ENCODE peak calls at places on chromosomes 6 and 20, in six cellular contexts. One of them, this sample, is unnamed.

GRCh38 chr6:159256128-159256527 is 86.9 kb downstream of the FNDC1 start:
- DNase-seq in A549: no peak
- DNase-seq in endothelial cell of umbilical vein: no peak
- DNase-seq in GM12878: no peak
- DNase-seq in NB4: no peak
- DNase-seq in K562: no peak
- DNase-seq in this sample: no peak

GRCh38 chr20:4559906-4560305 is 161.8 kb upstream of the PRND start:
- DNase-seq in endothelial cell of umbilical vein: no peak
- DNase-seq in A549: no peak
- DNase-seq in K562: no peak
- DNase-seq in GM12878: no peak
- DNase-seq in NB4: no peak
- DNase-seq in this sample: no peak

GRCh38 chr20:20371681-20372080 is 3.8 kb downstream of the INSM1 start:
- DNase-seq in GM12878: no peak
- DNase-seq in NB4: no peak
- DNase-seq in A549: no peak
- DNase-seq in endothelial cell of umbilical vein: no peak
- DNase-seq in K562: no peak
- DNase-seq in this sample: no peak

GRCh38 chr6:24640166-24640565 is 5.8 kb downstream of the KIAA0319 start:
- DNase-seq in K562: no peak
- DNase-seq in GM12878: no peak
- DNase-seq in A549: no peak
- DNase-seq in NB4: no peak
- DNase-seq in endothelial cell of umbilical vein: no peak
- DNase-seq in this sample: no peak

GRCh38 chr6:45478235-45478634 is 100.5 kb upstream of the SUPT3H start:
- DNase-seq in K562: no peak
- DNase-seq in endothelial cell of umbilical vein: peak
- DNase-seq in GM12878: no peak
- DNase-seq in A549: no peak
- DNase-seq in NB4: peak
- DNase-seq in this sample: no peak

GRCh38 chr6:92231220-92231701 is 1188.1 kb downstream of the EPHA7 start:
- DNase-seq in NB4: no peak
- DNase-seq in A549: no peak
- DNase-seq in GM12878: no peak
- DNase-seq in K562: no peak
- DNase-seq in endothelial cell of umbilical vein: no peak
- DNase-seq in this sample: no peak

GRCh38 chr20:44219287-44219686 is 8.7 kb upstream of the OSER1 start:
- DNase-seq in A549: no peak
- DNase-seq in K562: peak
- DNase-seq in GM12878: no peak
- DNase-seq in NB4: no peak
- DNase-seq in endothelial cell of umbilical vein: no peak
- DNase-seq in this sample: no peak

GRCh38 chr6:116881236-116881635 is 4.2 kb downstream of the RFX6 start:
- DNase-seq in endothelial cell of umbilical vein: no peak
- DNase-seq in K562: no peak
- DNase-seq in A549: no peak
- DNase-seq in GM12878: no peak
- DNase-seq in NB4: no peak
- DNase-seq in this sample: peak

GRCh38 chr6:41376176-41376575 is 40.8 kb downstream of the NCR2 start:
- DNase-seq in GM12878: no peak
- DNase-seq in NB4: no peak
- DNase-seq in endothelial cell of umbilical vein: no peak
- DNase-seq in A549: no peak
- DNase-seq in K562: no peak
- DNase-seq in this sample: no peak

GRCh38 chr6:91276315-91276714 is 689.4 kb upstream of the MAP3K7 start:
- DNase-seq in NB4: peak
- DNase-seq in K562: peak
- DNase-seq in GM12878: no peak
- DNase-seq in endothelial cell of umbilical vein: no peak
- DNase-seq in A549: peak
- DNase-seq in this sample: peak

GRCh38 chr6:164928041-164928321 is 381.4 kb downstream of the C6orf118 start:
- DNase-seq in NB4: no peak
- DNase-seq in A549: no peak
- DNase-seq in endothelial cell of umbilical vein: no peak
- DNase-seq in K562: no peak
- DNase-seq in GM12878: no peak
- DNase-seq in this sample: no peak

GRCh38 chr6:22499815-22500214 is 69.6 kb upstream of the HDGFL1 start:
- DNase-seq in endothelial cell of umbilical vein: no peak
- DNase-seq in NB4: no peak
- DNase-seq in K562: no peak
- DNase-seq in A549: no peak
- DNase-seq in GM12878: no peak
- DNase-seq in this sample: no peak

GRCh38 chr20:49187330-49188100 is 619 bp downstream of the STAU1 start:
- DNase-seq in K562: peak
- DNase-seq in endothelial cell of umbilical vein: peak
- DNase-seq in A549: no peak
- DNase-seq in NB4: peak
- DNase-seq in GM12878: no peak
- DNase-seq in this sample: no peak

GRCh38 chr6:128738112-128738511 is 144.8 kb upstream of the LAMA2 start:
- DNase-seq in NB4: no peak
- DNase-seq in A549: no peak
- DNase-seq in GM12878: no peak
- DNase-seq in K562: no peak
- DNase-seq in endothelial cell of umbilical vein: no peak
- DNase-seq in this sample: no peak

GRCh38 chr6:15551262-15551661 is 111.6 kb downstream of the DTNBP1 start:
- DNase-seq in GM12878: no peak
- DNase-seq in NB4: no peak
- DNase-seq in K562: no peak
- DNase-seq in endothelial cell of umbilical vein: peak
- DNase-seq in A549: no peak
- DNase-seq in this sample: no peak

GRCh38 chr6:31158863-31159855 is 770 bp downstream of the TCF19 start:
- DNase-seq in GM12878: no peak
- DNase-seq in A549: no peak
- DNase-seq in K562: peak
- DNase-seq in endothelial cell of umbilical vein: no peak
- DNase-seq in NB4: no peak
- DNase-seq in this sample: peak

GRCh38 chr6:155126727-155127439 is 131.8 kb downstream of the TIAM2 start:
- DNase-seq in endothelial cell of umbilical vein: peak
- DNase-seq in A549: peak
- DNase-seq in K562: peak
- DNase-seq in GM12878: no peak
- DNase-seq in NB4: peak
- DNase-seq in this sample: peak

GRCh38 chr6:30042914-30043313 is 18.2 kb upstream of the POLR1H start:
- DNase-seq in endothelial cell of umbilical vein: no peak
- DNase-seq in K562: no peak
- DNase-seq in A549: no peak
- DNase-seq in GM12878: no peak
- DNase-seq in NB4: no peak
- DNase-seq in this sample: no peak
- TF ChIP-seq MYC in endothelial cell of umbilical vein: no peak
- TF ChIP-seq MYC in K562: no peak
- TF ChIP-seq MYC in A549: no peak
- TF ChIP-seq MYC in GM12878: no peak
- TF ChIP-seq MYC in NB4: no peak
- TF ChIP-seq MYC in this sample: no peak

DNA sequence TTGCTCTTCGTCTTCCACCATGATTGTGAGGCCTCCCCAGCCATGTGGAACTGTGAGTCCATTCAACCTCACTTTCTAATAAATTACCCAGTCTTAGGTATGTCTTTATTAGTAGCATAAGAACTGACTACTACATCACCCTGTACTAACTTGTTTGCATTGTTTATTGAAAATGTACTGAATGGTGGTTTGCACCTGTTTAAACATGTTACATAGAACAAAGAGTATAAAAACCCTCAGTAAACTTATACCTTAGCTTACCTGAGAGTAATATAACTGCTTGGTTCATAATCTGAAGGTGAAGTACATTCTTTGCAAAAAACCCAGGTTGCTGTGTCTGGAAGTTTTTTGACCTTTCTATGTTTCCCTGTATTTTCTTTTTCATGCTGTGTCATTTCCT is 777.8 kb downstream of the TBC1D32 start:
- DNase-seq in K562: no peak
- DNase-seq in GM12878: no peak
- DNase-seq in NB4: no peak
- DNase-seq in endothelial cell of umbilical vein: no peak
- DNase-seq in A549: no peak
- DNase-seq in this sample: no peak
- TF ChIP-seq MYC in K562: no peak
- TF ChIP-seq MYC in GM12878: no peak
- TF ChIP-seq MYC in NB4: no peak
- TF ChIP-seq MYC in endothelial cell of umbilical vein: no peak
- TF ChIP-seq MYC in A549: no peak
- TF ChIP-seq MYC in this sample: no peak

GRCh38 chr20:64112691-64113443 is 5.5 kb upstream of the NPBWR2 start:
- DNase-seq in A549: no peak
- DNase-seq in NB4: no peak
- DNase-seq in GM12878: no peak
- DNase-seq in endothelial cell of umbilical vein: no peak
- DNase-seq in K562: no peak
- DNase-seq in this sample: no peak

GRCh38 chr20:64113796-64114355 is 6.5 kb upstream of the NPBWR2 start:
- DNase-seq in endothelial cell of umbilical vein: no peak
- DNase-seq in K562: no peak
- DNase-seq in GM12878: no peak
- DNase-seq in A549: no peak
- DNase-seq in NB4: no peak
- DNase-seq in this sample: no peak

GRCh38 chr20:64113444-64113775 is 6.0 kb upstream of the NPBWR2 start:
- DNase-seq in K562: no peak
- DNase-seq in A549: no peak
- DNase-seq in endothelial cell of umbilical vein: no peak
- DNase-seq in GM12878: no peak
- DNase-seq in NB4: no peak
- DNase-seq in this sample: no peak

GRCh38 chr20:64110411-64111068 is 3.2 kb upstream of the NPBWR2 start:
- DNase-seq in NB4: no peak
- DNase-seq in A549: no peak
- DNase-seq in endothelial cell of umbilical vein: no peak
- DNase-seq in K562: no peak
- DNase-seq in GM12878: no peak
- DNase-seq in this sample: no peak

DNA sequence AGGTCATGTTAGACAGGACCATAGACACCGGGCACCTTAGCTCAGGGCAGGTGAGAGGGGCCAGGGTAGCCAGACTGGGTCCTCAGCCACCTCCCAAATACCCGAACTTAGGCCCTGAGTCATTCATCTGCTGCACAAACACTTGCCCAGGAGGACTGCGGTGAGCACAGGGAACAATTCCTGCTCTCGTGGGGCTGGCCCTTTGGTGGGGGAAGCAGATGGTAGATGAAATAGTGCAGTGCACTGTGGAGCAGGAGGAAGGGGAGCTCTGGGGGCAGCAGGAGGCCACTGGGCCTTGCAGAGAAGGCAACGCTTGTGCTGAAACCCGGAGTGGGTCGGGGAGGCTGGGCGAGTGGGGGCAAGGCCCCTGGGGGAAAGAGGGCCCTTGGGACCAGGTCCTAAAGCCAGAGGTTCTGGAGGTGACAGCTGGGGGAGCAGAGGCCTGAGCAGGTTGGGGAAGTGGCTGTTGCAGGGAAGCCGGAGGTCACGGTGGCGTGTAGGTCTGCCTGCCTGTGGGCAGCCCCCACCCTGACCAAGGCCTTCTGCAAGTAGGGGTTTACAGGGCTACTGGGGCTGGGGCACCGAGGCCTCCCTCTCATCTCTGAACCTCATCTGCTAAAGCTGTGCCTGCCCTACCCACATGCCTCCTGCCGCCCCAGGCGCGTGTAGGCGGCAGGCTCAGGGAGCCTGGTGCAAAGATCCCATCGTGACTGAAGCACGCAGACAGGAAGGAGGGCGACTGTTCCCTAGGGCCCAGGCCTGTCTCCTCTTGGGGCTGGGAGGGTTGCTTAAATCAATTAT is 4.7 kb upstream of the NPBWR2 start:
- DNase-seq in endothelial cell of umbilical vein: no peak
- DNase-seq in A549: no peak
- DNase-seq in GM12878: no peak
- DNase-seq in K562: no peak
- DNase-seq in NB4: peak
- DNase-seq in this sample: no peak
- TF ChIP-seq MYC in endothelial cell of umbilical vein: no peak
- TF ChIP-seq MYC in A549: no peak
- TF ChIP-seq MYC in GM12878: no peak
- TF ChIP-seq MYC in K562: no peak
- TF ChIP-seq MYC in NB4: peak
- TF ChIP-seq MYC in this sample: no peak

GRCh38 chr20:10430000-10430466 is 4.0 kb downstream of the MKKS start:
- DNase-seq in A549: peak
- DNase-seq in GM12878: no peak
- DNase-seq in K562: no peak
- DNase-seq in endothelial cell of umbilical vein: no peak
- DNase-seq in NB4: no peak
- DNase-seq in this sample: peak
- TF ChIP-seq MYC in A549: no peak
- TF ChIP-seq MYC in GM12878: no peak
- TF ChIP-seq MYC in K562: no peak
- TF ChIP-seq MYC in endothelial cell of umbilical vein: no peak
- TF ChIP-seq MYC in NB4: no peak
- TF ChIP-seq MYC in this sample: no peak

This sample was measured in HepG2.